ENCODE peak calls at places on chromosomes 6 and 20, in four cellular contexts. A is memory B cell, H is psoas muscle, W is T-helper 17 cell. J is an unnamed sample.

GRCh38 chr20:52812231-52812847 is 159.8 kb upstream of the TSHZ2 start:
- DNase-seq in A (no peak), H (no peak), W (no peak), J (no peak)

GRCh38 chr6:167094436-167094819 is 28.5 kb upstream of the CCR6 start:
- DNase-seq in A (no peak), H (no peak), W (no peak), J (no peak)

GRCh38 chr20:54134445-54135220 is 39.2 kb downstream of the CYP24A1 start:
- DNase-seq in A (no peak), H (no peak), W (no peak), J (no peak)

GRCh38 chr6:153927867-153928266 is 111.2 kb upstream of the OPRM1 start:
- DNase-seq in A (no peak), H (no peak), W (no peak), J (no peak)

GRCh38 chr6:105769987-105770386 is 316.1 kb upstream of the PRDM1 start:
- DNase-seq in A (no peak), H (no peak), W (no peak), J (no peak)

GRCh38 chr6:34957184-34957904 is 68.3 kb downstream of the ANKS1A start:
- DNase-seq in A (no peak), H (no peak), W (no peak), J (no peak)

GRCh38 chr6:53244958-53245357 is 96.3 kb upstream of the GCM1 start:
- DNase-seq in A (peak), H (no peak), W (no peak), J (no peak)

GRCh38 chr6:11675610-11676009 is 103.0 kb downstream of the ADTRP start:
- DNase-seq in A (no peak), H (no peak), W (no peak), J (no peak)

GRCh38 chr6:21264288-21264818 is 329.2 kb upstream of the SOX4 start:
- DNase-seq in A (no peak), H (no peak), W (no peak), J (no peak)

GRCh38 chr6:89371849-89372505 is 19.5 kb upstream of the UBE2J1 start:
- DNase-seq in A (peak), H (peak), W (peak), J (peak)

GRCh38 chr20:4617484-4617883 is 104.2 kb upstream of the PRND start:
- DNase-seq in A (no peak), H (no peak), W (no peak), J (no peak)

GRCh38 chr6:30326446-30327231 is at the start of gene TRIM39:
- DNase-seq in A (peak), H (peak), W (peak), J (peak)

GRCh38 chr6:144219056-144219685 is 66.0 kb upstream of the UTRN start:
- DNase-seq in A (no peak), H (no peak), W (no peak), J (no peak)

GRCh38 chr6:12012231-12012565 is at the start of gene HIVEP1:
- DNase-seq in A (no peak), H (peak), W (no peak), J (no peak)

GRCh38 chr6:166572370-166573261 is 13.9 kb downstream of the RAMACL start:
- DNase-seq in A (no peak), H (no peak), W (no peak), J (no peak)

GRCh38 chr6:139943391-139943790 is 568.9 kb upstream of the CITED2 start:
- DNase-seq in A (no peak), H (no peak), W (no peak), J (no peak)

GRCh38 chr6:25652007-25652515 is at the start of gene SCGN:
- DNase-seq in A (no peak), H (peak), W (no peak), J (no peak)

GRCh38 chr6:16060039-16060438 is 68.8 kb upstream of the MYLIP start:
- DNase-seq in A (no peak), H (no peak), W (no peak), J (no peak)

GRCh38 chr6:3380344-3381232 is 76.3 kb downstream of the SLC22A23 start:
- DNase-seq in A (no peak), H (no peak), W (no peak), J (no peak)

GRCh38 chr20:49583669-49584417 is 15.9 kb upstream of the PTGIS start:
- DNase-seq in A (no peak), H (peak), W (no peak), J (no peak)

GRCh38 chr6:110812719-110813118 is 2.5 kb downstream of the CDK19 start:
- DNase-seq in A (no peak), H (no peak), W (no peak), J (no peak)

GRCh38 chr6:118902731-118903130 is 8.8 kb downstream of the ASF1A start:
- DNase-seq in A (no peak), H (no peak), W (no peak), J (no peak)

GRCh38 chr20:10672579-10673127 is 1.1 kb downstream of the JAG1 start:
- DNase-seq in A (no peak), H (peak), W (no peak), J (no peak)

GRCh38 chr6:12291785-12292604 is 1.8 kb downstream of the EDN1 start:
- DNase-seq in A (no peak), H (no peak), W (no peak), J (no peak)

GRCh38 chr6:166166314-166167257 is 1.1 kb downstream of the TBXT start:
- DNase-seq in A (no peak), H (no peak), W (no peak), J (no peak)

J was measured in effector CD8-positive, alpha-beta T cell.